ENCODE peak calls at places on chromosomes 16 and 17, in four cellular contexts. I is GM12878, L is HepG2, U is K562. J is an unnamed sample.

GRCh38 chr16:73031155-73031866 is 16.6 kb downstream of the ZFHX3 start:
- DNase-seq in I (no peak), L (no peak), U (no peak), J (no peak)

GRCh38 chr16:49283376-49284049 is 1.9 kb upstream of the CBLN1 start:
- DNase-seq in I (no peak), L (no peak), U (no peak), J (no peak)

GRCh38 chr17:68437979-68438877 is 19.1 kb downstream of the WIPI1 start:
- DNase-seq in I (no peak), L (peak), U (peak), J (no peak)

GRCh38 chr16:85910854-85911247 is 11.9 kb downstream of the IRF8 start:
- DNase-seq in I (no peak), L (no peak), U (no peak), J (no peak)

GRCh38 chr17:48637323-48638260 is 11.4 kb upstream of the HOXB9 start:
- DNase-seq in I (no peak), L (no peak), U (no peak), J (no peak)

GRCh38 chr16:68629315-68629900 is 15.7 kb upstream of the CDH3 start:
- DNase-seq in I (no peak), L (no peak), U (no peak), J (peak)

GRCh38 chr16:79599256-79599836 is 1.2 kb downstream of the MAF start:
- DNase-seq in I (no peak), L (no peak), U (no peak), J (peak)

GRCh38 chr17:56819030-56819429 is 14.7 kb downstream of the C17orf67 start:
- DNase-seq in I (no peak), L (no peak), U (no peak), J (no peak)

GRCh38 chr17:2064511-2064910 is 9.6 kb downstream of the HIC1 start:
- DNase-seq in I (no peak), L (no peak), U (no peak), J (no peak)

GRCh38 chr16:56783332-56783731 is 53.4 kb downstream of the NUP93 start:
- DNase-seq in I (no peak), L (no peak), U (no peak), J (no peak)

GRCh38 chr17:18026408-18026776 is 12.6 kb downstream of the ATPAF2 start:
- DNase-seq in I (no peak), L (no peak), U (no peak), J (no peak)

GRCh38 chr17:64240741-64241347 is 22.2 kb downstream of the TEX2 start:
- DNase-seq in I (no peak), L (no peak), U (peak), J (no peak)

GRCh38 chr16:66924527-66925321 is 611 bp downstream of the RRAD start:
- DNase-seq in I (no peak), L (no peak), U (peak), J (peak)

GRCh38 chr17:64024781-64025731 is 4.6 kb upstream of the ICAM2 start:
- DNase-seq in I (no peak), L (no peak), U (no peak), J (no peak)

GRCh38 chr16:11147033-11147848 is 108.8 kb downstream of the SOCS1 start:
- DNase-seq in I (no peak), L (no peak), U (no peak), J (no peak)

GRCh38 chr16:2954647-2955381 is 9.3 kb upstream of the KREMEN2 start:
- DNase-seq in I (no peak), L (no peak), U (no peak), J (no peak)

DNA sequence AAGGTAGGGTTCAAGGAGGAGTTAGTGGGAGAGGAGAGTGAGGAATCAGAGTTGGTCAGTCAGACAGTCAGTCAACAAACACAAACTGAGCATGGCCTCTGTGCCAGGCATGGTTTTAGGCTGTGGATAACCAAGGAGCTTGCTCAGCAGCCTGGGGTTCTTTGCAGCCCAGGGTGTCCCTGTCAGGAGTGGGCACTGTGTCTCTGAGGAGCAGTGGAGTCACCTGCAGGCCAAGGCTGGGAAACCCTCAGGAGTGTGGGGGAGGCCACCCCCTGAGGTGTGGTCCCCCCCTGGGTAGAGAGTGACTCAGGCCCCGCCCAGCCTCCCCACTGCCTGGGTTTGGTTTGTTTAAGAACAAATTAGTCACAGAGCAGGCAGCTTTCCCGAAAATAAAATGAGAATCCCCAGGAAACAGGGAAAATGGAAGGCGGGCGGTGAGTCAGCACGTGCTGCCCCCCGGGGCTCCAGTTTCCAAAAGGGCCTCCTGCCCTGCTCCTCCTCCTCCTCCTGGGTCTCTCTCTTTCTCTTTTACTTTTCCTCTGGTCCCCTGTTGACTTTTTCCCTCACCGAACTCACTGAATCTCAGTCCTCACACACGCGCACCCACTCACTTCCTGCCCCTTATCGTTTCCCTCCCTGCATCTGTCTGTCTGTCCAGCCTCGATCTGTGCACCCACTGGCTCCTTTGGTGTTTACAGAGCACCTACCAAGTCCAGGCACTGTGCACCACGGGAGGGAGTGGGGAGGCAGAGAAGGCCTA is 44.3 kb downstream of the SOCS3 start:
- DNase-seq in I (peak), L (peak), U (peak), J (no peak)
- TF ChIP-seq CREM in I (no peak), L (no peak), U (peak), J (no peak)

DNA sequence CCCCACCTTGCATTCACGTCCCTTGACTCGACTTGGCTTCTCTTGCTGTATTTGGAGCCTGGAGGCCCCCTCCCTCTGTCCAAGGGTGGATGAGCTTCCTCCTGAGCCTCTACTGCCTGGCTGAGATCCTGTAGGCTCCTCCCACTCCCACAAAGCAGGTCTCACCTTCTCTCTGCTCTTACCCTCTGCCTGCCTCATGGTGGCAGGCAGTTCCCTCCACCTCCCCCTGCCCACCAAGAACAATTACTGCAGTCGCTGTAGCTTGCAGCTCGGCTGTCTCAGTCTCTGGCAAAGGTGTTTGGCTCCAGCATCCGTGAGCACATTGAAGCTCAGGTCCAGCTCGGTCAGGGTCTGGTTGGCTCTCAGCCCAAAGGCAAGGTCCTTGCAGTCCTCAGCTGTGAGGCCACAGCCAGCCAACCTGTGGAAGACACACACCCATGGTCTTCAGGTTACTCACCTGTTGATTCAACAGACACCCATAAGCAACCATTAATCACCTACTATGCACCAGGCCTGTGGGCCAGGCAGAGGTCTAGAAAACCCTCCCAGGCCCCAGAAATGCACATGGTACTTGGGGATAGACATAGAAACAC is 42.6 kb downstream of the NLRP1 start:
- DNase-seq in I (no peak), L (no peak), U (no peak), J (peak)
- TF ChIP-seq CREB1 in I (no peak), L (no peak), U (no peak), J (no peak)

DNA sequence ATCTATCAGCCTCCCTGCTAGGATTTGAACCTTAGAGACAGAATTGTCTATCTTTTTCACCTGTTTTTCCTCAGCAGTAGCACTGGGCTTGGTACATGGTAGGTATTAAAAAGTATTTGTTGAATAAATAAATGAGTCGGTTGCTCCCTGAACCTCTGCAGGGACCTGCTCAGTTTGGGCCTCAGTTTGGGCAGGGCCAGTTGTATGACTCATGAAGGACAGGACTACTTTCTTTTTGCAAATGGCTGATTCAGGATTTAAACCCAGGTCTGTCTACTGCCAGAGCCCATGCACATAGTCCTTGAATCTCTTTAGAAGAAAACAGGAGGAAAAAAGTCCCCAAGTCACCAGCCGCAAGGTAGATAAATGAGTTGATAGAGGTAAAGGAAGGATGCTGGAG is 3.1 kb downstream of the MMP2 start:
- DNase-seq in I (no peak), L (no peak), U (no peak), J (no peak)
- TF ChIP-seq CREM in I (no peak), L (no peak), U (no peak), J (no peak)

DNA sequence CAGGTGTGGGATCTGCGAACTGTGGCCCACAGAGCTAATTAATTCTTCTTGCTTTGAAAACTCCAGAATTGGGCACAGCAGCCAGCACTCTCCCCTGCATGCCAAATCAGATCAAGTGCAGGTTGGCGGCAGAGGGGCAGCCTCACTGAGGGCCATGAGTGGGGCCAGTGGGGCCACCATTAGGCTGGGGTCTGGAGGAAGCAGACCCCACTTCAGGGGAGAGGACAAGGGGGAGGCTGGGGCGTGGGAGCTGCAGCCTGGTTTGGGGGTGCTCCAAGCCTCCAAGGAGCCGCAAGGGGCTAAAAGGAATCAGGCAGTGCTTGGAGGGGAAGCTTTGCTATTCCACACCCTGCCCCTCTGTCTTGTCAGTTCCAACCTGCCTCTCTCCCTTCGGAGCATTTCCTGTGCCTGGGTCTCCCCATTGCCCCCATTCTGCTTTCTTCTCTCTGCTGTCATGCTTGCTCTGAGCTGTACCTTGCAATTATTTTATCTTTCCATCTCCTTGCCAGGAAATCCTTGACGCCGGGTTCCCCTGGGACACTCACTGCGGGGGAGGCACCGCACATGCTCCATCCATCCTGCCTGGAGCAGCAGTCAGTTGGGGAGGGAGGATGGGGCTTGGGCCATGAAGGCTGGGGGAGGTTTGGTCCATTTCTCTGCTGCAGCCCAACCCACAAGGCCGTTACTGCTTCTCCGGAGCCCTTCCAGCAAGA is 3.3 kb upstream of the ABCC3 start:
- DNase-seq in I (no peak), L (no peak), U (no peak), J (no peak)
- TF ChIP-seq CREB1 in I (no peak), L (no peak), U (no peak), J (no peak)

GRCh38 chr16:27316038-27316680 is 2.4 kb downstream of the IL4R start:
- DNase-seq in I (no peak), L (no peak), U (no peak), J (no peak)

GRCh38 chr16:27315333-27316037 is 1.7 kb downstream of the IL4R start:
- DNase-seq in I (no peak), L (peak), U (peak), J (peak)

GRCh38 chr16:27317738-27318398 is 4.1 kb downstream of the IL4R start:
- DNase-seq in I (no peak), L (no peak), U (no peak), J (no peak)

GRCh38 chr16:27318399-27319256 is 4.9 kb downstream of the IL4R start:
- DNase-seq in I (no peak), L (no peak), U (no peak), J (peak)

DNA sequence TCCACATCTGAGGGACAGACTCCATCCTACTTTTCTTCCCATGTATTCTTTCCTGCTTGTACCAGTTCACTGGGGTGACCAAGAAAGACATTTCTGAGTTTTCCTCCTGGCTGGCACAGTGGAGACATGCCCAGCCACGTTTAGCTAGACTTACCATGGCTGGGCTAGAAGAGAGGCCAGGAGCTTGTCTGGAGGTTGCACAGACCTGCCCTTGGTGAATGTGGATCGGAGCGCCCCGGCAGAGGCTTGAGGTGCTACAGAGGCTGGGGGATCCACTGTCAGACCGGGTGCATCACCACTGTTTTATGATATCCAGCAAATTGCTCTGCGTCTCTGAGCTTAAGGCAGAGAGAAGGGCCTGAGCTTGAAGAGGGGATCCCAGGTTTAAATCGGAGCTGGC is 3.5 kb downstream of the IL4R start:
- DNase-seq in I (no peak), L (no peak), U (no peak), J (no peak)
- TF ChIP-seq CREM in I (no peak), L (no peak), U (no peak), J (no peak)

GRCh38 chr16:84834403-84834772 is 14.6 kb downstream of the CRISPLD2 start:
- DNase-seq in I (no peak), L (no peak), U (no peak), J (no peak)
- TF ChIP-seq CREB1 in I (no peak), L (no peak), U (no peak), J (no peak)

GRCh38 chr17:75036643-75037268 is 10.0 kb downstream of the ATP5PD start:
- DNase-seq in I (no peak), L (no peak), U (peak), J (peak)
- TF ChIP-seq CREM in I (no peak), L (no peak), U (peak), J (no peak)

DNA sequence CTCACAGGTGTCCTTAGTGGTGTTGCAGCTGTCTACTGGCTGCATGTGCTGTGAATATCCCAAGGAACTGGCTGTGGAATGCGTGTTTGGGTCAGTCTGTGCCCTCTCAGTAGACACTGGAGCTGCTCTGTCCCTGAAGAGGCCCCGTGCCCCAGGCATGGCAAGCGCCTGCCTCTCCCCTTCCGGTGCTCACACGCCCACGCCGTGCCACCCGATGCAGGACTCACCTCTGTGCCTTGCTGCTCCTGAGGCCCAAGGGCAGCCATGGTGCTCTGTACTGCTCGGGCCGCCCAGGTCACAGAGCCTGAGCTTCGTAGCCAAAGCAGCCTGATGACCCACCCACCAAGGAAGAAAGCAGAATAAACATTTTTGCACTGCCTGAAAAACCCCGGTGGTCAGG is 10.0 kb downstream of the RGS11 start:
- DNase-seq in I (no peak), L (no peak), U (no peak), J (no peak)
- TF ChIP-seq CREB1 in I (no peak), L (no peak), U (no peak), J (no peak)

GRCh38 chr17:80668375-80669149 is 123.9 kb downstream of the RPTOR start:
- DNase-seq in I (no peak), L (peak), U (no peak), J (no peak)

GRCh38 chr17:80673152-80673920 is 128.7 kb downstream of the RPTOR start:
- DNase-seq in I (no peak), L (peak), U (no peak), J (no peak)

GRCh38 chr17:80675451-80676095 is 130.9 kb downstream of the RPTOR start:
- DNase-seq in I (no peak), L (no peak), U (no peak), J (no peak)

GRCh38 chr17:80671039-80671822 is 126.6 kb downstream of the RPTOR start:
- DNase-seq in I (no peak), L (no peak), U (no peak), J (no peak)

GRCh38 chr17:80671823-80672105 is 127.1 kb downstream of the RPTOR start:
- DNase-seq in I (no peak), L (no peak), U (no peak), J (no peak)
- TF ChIP-seq CREM in I (no peak), L (no peak), U (no peak), J (no peak)

J was measured in WTC11.